ENCODE peak calls at places on chromosomes 1 and 21, in four cellular contexts. J is body of pancreas, H is A549, A is right lobe of liver. Q is an unnamed sample. For H3K4me1, the result is how much of the 10 kb centered on the place peaks cover.

GRCh38 chr1:29824478-29825273 is 588.4 kb downstream of the PTPRU start:
- DNase-seq in H (no peak), J (no peak), A (no peak), Q (no peak)

GRCh38 chr1:244326757-244327156 is 125.0 kb downstream of the ADSS2 start:
- DNase-seq in A (peak), J (no peak), H (no peak), Q (no peak)

GRCh38 chr1:221994939-221995338 is 253.1 kb upstream of the DUSP10 start:
- DNase-seq in A (no peak), J (no peak), H (no peak), Q (no peak)

GRCh38 chr1:19637606-19638005 is 6.5 kb upstream of the NBL1 start:
- DNase-seq in H (no peak), A (no peak), J (no peak), Q (no peak)

GRCh38 chr1:3753656-3754454 is 1.6 kb downstream of the CCDC27 start:
- DNase-seq in J (no peak), A (no peak), H (no peak), Q (no peak)

GRCh38 chr21:20971296-20971921 is 26.8 kb upstream of the NCAM2 start:
- DNase-seq in A (no peak), J (peak), H (peak), Q (no peak)

GRCh38 chr1:70429219-70429618 is 18.2 kb downstream of the CTH start:
- DNase-seq in H (no peak), J (no peak), A (no peak), Q (no peak)

GRCh38 chr1:208159542-208160258 is 84.5 kb downstream of the PLXNA2 start:
- DNase-seq in H (no peak), J (no peak), A (no peak), Q (no peak)

GRCh38 chr1:162213281-162213909 is 143.9 kb downstream of the NOS1AP start:
- DNase-seq in A (peak), J (peak), H (no peak), Q (no peak)

GRCh38 chr1:158177705-158178450 is 2.8 kb upstream of the CD1D start:
- DNase-seq in J (peak), H (peak), A (peak), Q (no peak)

GRCh38 chr1:44783697-44784093 is 4.3 kb downstream of the BEST4 start:
- DNase-seq in J (peak), A (no peak), H (no peak), Q (no peak)

GRCh38 chr1:53899206-53899628 is 5.2 kb downstream of the DIO1 start:
- DNase-seq in H (no peak), J (peak), A (peak), Q (no peak)

GRCh38 chr1:236753554-236753953 is 41.5 kb upstream of the MTR start:
- DNase-seq in J (peak), A (peak), H (peak), Q (no peak)

GRCh38 chr1:163596541-163597258 is 274.9 kb downstream of the NUF2 start:
- DNase-seq in A (no peak), J (no peak), H (no peak), Q (no peak)

GRCh38 chr21:37437376-37438080 is 71.0 kb downstream of the DYRK1A start:
- DNase-seq in J (no peak), A (no peak), H (no peak), Q (no peak)

GRCh38 chr21:14875186-14875585 is 189.6 kb downstream of the NRIP1 start:
- DNase-seq in A (no peak), J (no peak), H (no peak), Q (no peak)

GRCh38 chr1:116957646-116958045 is 43.9 kb upstream of the CD101 start:
- DNase-seq in H (no peak), J (no peak), A (no peak), Q (no peak)

GRCh38 chr1:23444596-23445390 is 20.2 kb upstream of the TCEA3 start:
- DNase-seq in J (no peak), H (no peak), A (no peak), Q (no peak)

GRCh38 chr1:103362348-103363007 is 163.0 kb upstream of the RNPC3 start:
- DNase-seq in J (no peak), A (no peak), H (no peak), Q (no peak)

GRCh38 chr1:54280652-54281051 is 80.7 kb downstream of the MRPL37 start:
- DNase-seq in A (no peak), H (no peak), J (no peak), Q (no peak)

GRCh38 chr1:166485620-166486019 is 318.8 kb upstream of the FAM78B start:
- DNase-seq in A (no peak), J (no peak), H (no peak), Q (no peak)

GRCh38 chr1:166489356-166489669 is 322.5 kb upstream of the FAM78B start:
- DNase-seq in J (no peak), A (no peak), H (no peak), Q (no peak)

GRCh38 chr1:166488327-166488726 is 321.5 kb upstream of the FAM78B start:
- DNase-seq in H (no peak), A (no peak), J (no peak), Q (no peak)

GRCh38 chr1:166490437-166490784 is 323.6 kb upstream of the FAM78B start:
- DNase-seq in A (no peak), H (no peak), J (no peak), Q (no peak)

GRCh38 chr1:166489670-166490436 is 323.1 kb upstream of the FAM78B start:
- DNase-seq in J (peak), A (no peak), H (peak), Q (peak)
- H3K4me3 ChIP-seq in J (no peak), A (peak), H (peak), Q (peak)

GRCh38 chr1:17265162-17265561 is 16.3 kb downstream of the PADI3 start:
- DNase-seq in H (peak), J (no peak), A (no peak), Q (no peak)
- TF ChIP-seq CTCF in H (no peak), J (no peak), A (no peak), Q (no peak)

DNA sequence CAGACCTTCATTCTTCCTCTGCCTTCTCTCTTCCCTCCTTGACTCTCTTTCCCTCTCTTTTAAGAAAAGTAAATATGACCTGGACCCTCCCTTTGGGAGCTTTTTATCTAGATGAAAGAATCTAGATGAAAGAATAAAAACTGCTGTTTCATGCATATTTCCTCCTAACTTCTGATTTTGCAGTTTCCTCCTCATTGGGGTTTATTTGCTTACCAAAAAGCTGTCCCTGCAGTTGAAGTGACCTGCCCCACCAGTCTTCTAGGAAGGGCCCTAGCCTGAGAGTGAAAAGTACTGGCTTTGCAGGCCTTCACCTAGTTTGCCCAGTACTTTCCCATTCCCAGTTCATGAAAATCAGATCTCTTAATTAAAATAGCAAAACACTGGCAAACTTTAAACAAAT is 28.3 kb upstream of the CACYBP start:
- DNase-seq in H (no peak), J (no peak), A (no peak), Q (no peak)
- H3K4me1 ChIP-seq in H (under half), J (under half), A (under half), Q (under half)

GRCh38 chr1:201539561-201540404 is 856 bp downstream of the NAV1 start:
- DNase-seq in A (no peak), H (no peak), J (peak), Q (no peak)
- H3K4me3 ChIP-seq in A (peak), H (peak), J (peak), Q (peak)

DNA sequence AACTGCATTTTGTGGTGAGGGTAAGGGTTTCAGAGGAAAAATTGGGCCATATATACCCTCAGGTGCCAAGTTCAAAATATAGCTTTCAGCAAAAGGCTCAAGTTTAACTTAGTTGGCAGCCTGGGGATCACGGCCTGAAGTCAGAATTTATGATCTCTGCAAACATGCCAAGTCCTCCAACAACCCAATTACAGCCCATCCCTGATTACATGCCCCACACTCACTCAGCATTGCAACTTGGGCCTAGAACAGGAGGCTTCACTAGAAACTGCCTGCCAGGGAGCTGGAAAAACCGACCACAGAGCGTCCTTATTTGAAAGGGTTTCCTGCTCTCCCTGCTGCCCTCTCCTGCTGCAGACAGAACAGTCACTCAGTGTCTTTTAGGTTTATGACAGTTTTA is 12.4 kb downstream of the FYB2 start:
- DNase-seq in H (no peak), J (no peak), A (no peak), Q (no peak)
- TF ChIP-seq CTCF in H (no peak), J (no peak), A (no peak), Q (no peak)